ENCODE peak calls at places on chromosomes 1 and 21, in seven cellular contexts. One of them, this sample, is unnamed.

GRCh38 chr1:156281281-156282142 is 1.1 kb downstream of the SMG5 start:
- DNase-seq in AG04450: no peak
- DNase-seq in HCT116: no peak
- DNase-seq in psoas muscle: peak; percentile 74
- DNase-seq in tibial nerve: no peak
- DNase-seq in IMR-90: peak; percentile 55
- DNase-seq in transverse colon: no peak
- DNase-seq in this sample: peak; percentile 61

GRCh38 chr21:30714436-30714835 is 4.1 kb downstream of the KRTAP21-3 start:
- DNase-seq in HCT116: no peak
- DNase-seq in tibial nerve: no peak
- DNase-seq in psoas muscle: no peak
- DNase-seq in IMR-90: no peak
- DNase-seq in AG04450: no peak
- DNase-seq in transverse colon: no peak
- DNase-seq in this sample: no peak

GRCh38 chr1:97947751-97948150 is 26.9 kb upstream of the DPYD start:
- DNase-seq in IMR-90: peak; percentile 25
- DNase-seq in transverse colon: no peak
- DNase-seq in AG04450: no peak
- DNase-seq in tibial nerve: no peak
- DNase-seq in HCT116: no peak
- DNase-seq in psoas muscle: no peak
- DNase-seq in this sample: no peak

GRCh38 chr21:29973258-29973657 is 33.5 kb upstream of the GRIK1 start:
- DNase-seq in transverse colon: no peak
- DNase-seq in HCT116: no peak
- DNase-seq in psoas muscle: no peak
- DNase-seq in AG04450: no peak
- DNase-seq in tibial nerve: no peak
- DNase-seq in IMR-90: no peak
- DNase-seq in this sample: no peak

GRCh38 chr1:212452323-212453155 is 19.8 kb downstream of the NENF start:
- DNase-seq in transverse colon: no peak
- DNase-seq in psoas muscle: peak; percentile 26
- DNase-seq in AG04450: no peak
- DNase-seq in HCT116: no peak
- DNase-seq in tibial nerve: no peak
- DNase-seq in IMR-90: peak; percentile 84
- DNase-seq in this sample: no peak

GRCh38 chr1:94883688-94884087 is 43.2 kb downstream of the CNN3 start:
- DNase-seq in psoas muscle: no peak
- DNase-seq in IMR-90: peak; percentile 66
- DNase-seq in transverse colon: no peak
- DNase-seq in AG04450: no peak
- DNase-seq in HCT116: no peak
- DNase-seq in tibial nerve: no peak
- DNase-seq in this sample: no peak

GRCh38 chr1:172948457-172948856 is 102.3 kb downstream of the TNFSF18 start:
- DNase-seq in IMR-90: peak; percentile 96
- DNase-seq in transverse colon: no peak
- DNase-seq in psoas muscle: no peak
- DNase-seq in HCT116: no peak
- DNase-seq in AG04450: no peak
- DNase-seq in tibial nerve: no peak
- DNase-seq in this sample: no peak

GRCh38 chr1:65395887-65396612 is 24.4 kb upstream of the LEPR start:
- DNase-seq in tibial nerve: no peak
- DNase-seq in IMR-90: peak; percentile 59
- DNase-seq in transverse colon: no peak
- DNase-seq in HCT116: no peak
- DNase-seq in psoas muscle: no peak
- DNase-seq in AG04450: no peak
- DNase-seq in this sample: no peak

GRCh38 chr1:114094303-114094663 is 59.4 kb downstream of the SYT6 start:
- DNase-seq in psoas muscle: no peak
- DNase-seq in IMR-90: peak; percentile 26
- DNase-seq in AG04450: no peak
- DNase-seq in HCT116: no peak
- DNase-seq in transverse colon: no peak
- DNase-seq in tibial nerve: peak; percentile 49
- DNase-seq in this sample: no peak

GRCh38 chr1:1616838-1617237 is 1.5 kb downstream of the MIB2 start:
- DNase-seq in psoas muscle: peak; percentile 24
- DNase-seq in HCT116: no peak
- DNase-seq in AG04450: no peak
- DNase-seq in transverse colon: peak; percentile 7
- DNase-seq in IMR-90: no peak
- DNase-seq in tibial nerve: no peak
- DNase-seq in this sample: no peak

GRCh38 chr1:219174672-219175564 is 1.2 kb downstream of the LYPLAL1 start:
- DNase-seq in psoas muscle: no peak
- DNase-seq in AG04450: peak; percentile 77
- DNase-seq in IMR-90: peak; percentile 90
- DNase-seq in tibial nerve: peak; percentile 59
- DNase-seq in HCT116: no peak
- DNase-seq in transverse colon: peak; percentile 10
- DNase-seq in this sample: no peak

GRCh38 chr1:10903826-10904225 is 107.4 kb upstream of the CASZ1 start:
- DNase-seq in IMR-90: no peak
- DNase-seq in psoas muscle: no peak
- DNase-seq in transverse colon: no peak
- DNase-seq in AG04450: no peak
- DNase-seq in HCT116: no peak
- DNase-seq in tibial nerve: no peak
- DNase-seq in this sample: peak; percentile 59

GRCh38 chr21:43634618-43635017 is 24.7 kb downstream of the HSF2BP start:
- DNase-seq in HCT116: no peak
- DNase-seq in AG04450: no peak
- DNase-seq in tibial nerve: no peak
- DNase-seq in transverse colon: no peak
- DNase-seq in psoas muscle: no peak
- DNase-seq in IMR-90: peak; percentile 25
- DNase-seq in this sample: no peak

GRCh38 chr1:172325562-172325961 is 94.9 kb upstream of the C1orf105 start:
- DNase-seq in tibial nerve: no peak
- DNase-seq in psoas muscle: no peak
- DNase-seq in transverse colon: peak; percentile 21
- DNase-seq in HCT116: peak; percentile 27
- DNase-seq in IMR-90: peak; percentile 67
- DNase-seq in AG04450: no peak
- DNase-seq in this sample: no peak

GRCh38 chr1:1528639-1529267 is 11.7 kb downstream of the TMEM240 start:
- DNase-seq in tibial nerve: no peak
- DNase-seq in AG04450: no peak
- DNase-seq in IMR-90: no peak
- DNase-seq in HCT116: no peak
- DNase-seq in transverse colon: no peak
- DNase-seq in psoas muscle: no peak
- DNase-seq in this sample: no peak

GRCh38 chr1:158146165-158146564 is 34.5 kb upstream of the CD1D start:
- DNase-seq in transverse colon: no peak
- DNase-seq in IMR-90: peak; percentile 61
- DNase-seq in tibial nerve: no peak
- DNase-seq in AG04450: no peak
- DNase-seq in HCT116: no peak
- DNase-seq in psoas muscle: no peak
- DNase-seq in this sample: no peak

GRCh38 chr1:27536767-27537166 is 46.8 kb upstream of the WASF2 start:
- DNase-seq in psoas muscle: no peak
- DNase-seq in transverse colon: peak; percentile 27
- DNase-seq in AG04450: peak; percentile 46
- DNase-seq in tibial nerve: no peak
- DNase-seq in IMR-90: peak; percentile 82
- DNase-seq in HCT116: no peak
- DNase-seq in this sample: no peak

GRCh38 chr1:116910379-116911165 is 856 bp downstream of the PTGFRN start:
- DNase-seq in IMR-90: no peak
- DNase-seq in tibial nerve: peak; percentile 15
- DNase-seq in psoas muscle: peak; percentile 45
- DNase-seq in AG04450: no peak
- DNase-seq in HCT116: no peak
- DNase-seq in transverse colon: peak; percentile 65
- DNase-seq in this sample: no peak

GRCh38 chr1:156721131-156721924 is 6.9 kb upstream of the METTL25B start:
- DNase-seq in psoas muscle: no peak
- DNase-seq in transverse colon: no peak
- DNase-seq in tibial nerve: no peak
- DNase-seq in IMR-90: no peak
- DNase-seq in HCT116: no peak
- DNase-seq in AG04450: no peak
- DNase-seq in this sample: no peak

GRCh38 chr1:54117815-54118563 is 34.8 kb downstream of the CDCP2 start:
- DNase-seq in psoas muscle: no peak
- DNase-seq in tibial nerve: no peak
- DNase-seq in transverse colon: no peak
- DNase-seq in IMR-90: peak; percentile 40
- DNase-seq in AG04450: no peak
- DNase-seq in HCT116: no peak
- DNase-seq in this sample: no peak

GRCh38 chr1:246987083-246987690 is 20.7 kb downstream of the ZNF695 start:
- DNase-seq in tibial nerve: no peak
- DNase-seq in IMR-90: no peak
- DNase-seq in HCT116: no peak
- DNase-seq in psoas muscle: no peak
- DNase-seq in AG04450: no peak
- DNase-seq in transverse colon: no peak
- DNase-seq in this sample: no peak

GRCh38 chr1:246989901-246990300 is 18.0 kb downstream of the ZNF695 start:
- DNase-seq in psoas muscle: no peak
- DNase-seq in HCT116: no peak
- DNase-seq in IMR-90: no peak
- DNase-seq in transverse colon: no peak
- DNase-seq in tibial nerve: no peak
- DNase-seq in AG04450: no peak
- DNase-seq in this sample: no peak

GRCh38 chr1:246988316-246988715 is 19.5 kb downstream of the ZNF695 start:
- DNase-seq in IMR-90: no peak
- DNase-seq in AG04450: no peak
- DNase-seq in psoas muscle: no peak
- DNase-seq in transverse colon: no peak
- DNase-seq in tibial nerve: no peak
- DNase-seq in HCT116: no peak
- DNase-seq in this sample: no peak
- H3K9me3 ChIP-seq in IMR-90: peaks cover 34% of the 10 kb centered on the region
- H3K9me3 ChIP-seq in AG04450: peaks cover 35% of the 10 kb centered on the region
- H3K9me3 ChIP-seq in psoas muscle: peaks cover 74% of the 10 kb centered on the region
- H3K9me3 ChIP-seq in transverse colon: peaks cover 67% of the 10 kb centered on the region
- H3K9me3 ChIP-seq in tibial nerve: peaks cover 98% of the 10 kb centered on the region
- H3K9me3 ChIP-seq in HCT116: peaks cover 70% of the 10 kb centered on the region
- H3K9me3 ChIP-seq in this sample: peaks cover 29% of the 10 kb centered on the region

GRCh38 chr1:45880930-45881329 is 77.5 kb downstream of the MAST2 start:
- DNase-seq in psoas muscle: no peak
- DNase-seq in tibial nerve: no peak
- DNase-seq in AG04450: no peak
- DNase-seq in HCT116: no peak
- DNase-seq in IMR-90: peak; percentile 75
- DNase-seq in transverse colon: no peak
- DNase-seq in this sample: no peak
- H3K4me3 ChIP-seq in psoas muscle: no peak overlapping the region
- H3K4me3 ChIP-seq in tibial nerve: no peak overlapping the region
- H3K4me3 ChIP-seq in AG04450: no peak overlapping the region
- H3K4me3 ChIP-seq in HCT116: no peak overlapping the region
- H3K4me3 ChIP-seq in IMR-90: no peak overlapping the region
- H3K4me3 ChIP-seq in transverse colon: no peak overlapping the region
- H3K4me3 ChIP-seq in this sample: no peak overlapping the region

GRCh38 chr1:58885998-58886397 is 102.2 kb upstream of the JUN start:
- DNase-seq in IMR-90: no peak
- DNase-seq in transverse colon: no peak
- DNase-seq in AG04450: no peak
- DNase-seq in tibial nerve: peak; percentile 62
- DNase-seq in psoas muscle: peak; percentile 29
- DNase-seq in HCT116: no peak
- DNase-seq in this sample: peak; percentile 33
- H3K27ac ChIP-seq in IMR-90: no peak overlapping the region
- H3K27ac ChIP-seq in transverse colon: peak overlapping the region; percentile 58
- H3K27ac ChIP-seq in AG04450: no peak overlapping the region
- H3K27ac ChIP-seq in tibial nerve: peak overlapping the region; percentile 81
- H3K27ac ChIP-seq in psoas muscle: peak overlapping the region; percentile 88
- H3K27ac ChIP-seq in HCT116: no peak overlapping the region
- H3K27ac ChIP-seq in this sample: no peak overlapping the region

GRCh38 chr1:2908561-2908960 is 107.1 kb upstream of the TTC34 start:
- DNase-seq in psoas muscle: no peak
- DNase-seq in AG04450: no peak
- DNase-seq in IMR-90: no peak
- DNase-seq in HCT116: no peak
- DNase-seq in transverse colon: no peak
- DNase-seq in tibial nerve: no peak
- DNase-seq in this sample: no peak
- H3K9me3 ChIP-seq in psoas muscle: no peaks in the 10 kb centered on the region
- H3K9me3 ChIP-seq in AG04450: peaks cover 100% of the 10 kb centered on the region
- H3K9me3 ChIP-seq in IMR-90: peaks cover 76% of the 10 kb centered on the region
- H3K9me3 ChIP-seq in HCT116: no peaks in the 10 kb centered on the region
- H3K9me3 ChIP-seq in transverse colon: no peaks in the 10 kb centered on the region
- H3K9me3 ChIP-seq in tibial nerve: no peaks in the 10 kb centered on the region
- H3K9me3 ChIP-seq in this sample: no peaks in the 10 kb centered on the region

GRCh38 chr21:45048968-45049367 is 25.4 kb upstream of the ADARB1 start:
- DNase-seq in tibial nerve: no peak
- DNase-seq in HCT116: no peak
- DNase-seq in AG04450: no peak
- DNase-seq in transverse colon: no peak
- DNase-seq in IMR-90: peak; percentile 35
- DNase-seq in psoas muscle: no peak
- DNase-seq in this sample: no peak

GRCh38 chr21:45049725-45050359 is 24.5 kb upstream of the ADARB1 start:
- DNase-seq in IMR-90: peak; percentile 47
- DNase-seq in transverse colon: no peak
- DNase-seq in tibial nerve: no peak
- DNase-seq in AG04450: no peak
- DNase-seq in psoas muscle: peak; percentile 66
- DNase-seq in HCT116: no peak
- DNase-seq in this sample: no peak

GRCh38 chr21:45050361-45050785 is 24.0 kb upstream of the ADARB1 start:
- DNase-seq in transverse colon: no peak
- DNase-seq in IMR-90: no peak
- DNase-seq in AG04450: no peak
- DNase-seq in tibial nerve: no peak
- DNase-seq in HCT116: no peak
- DNase-seq in psoas muscle: peak; percentile 85
- DNase-seq in this sample: no peak

GRCh38 chr21:45051580-45052434 is 22.6 kb upstream of the ADARB1 start:
- DNase-seq in transverse colon: no peak
- DNase-seq in AG04450: no peak
- DNase-seq in psoas muscle: peak; percentile 79
- DNase-seq in IMR-90: no peak
- DNase-seq in HCT116: no peak
- DNase-seq in tibial nerve: no peak
- DNase-seq in this sample: no peak

GRCh38 chr21:45050786-45051489 is 23.4 kb upstream of the ADARB1 start:
- DNase-seq in tibial nerve: no peak
- DNase-seq in HCT116: no peak
- DNase-seq in IMR-90: peak; percentile 100
- DNase-seq in transverse colon: no peak
- DNase-seq in AG04450: peak; percentile 92
- DNase-seq in psoas muscle: no peak
- DNase-seq in this sample: no peak
- H3K4me3 ChIP-seq in tibial nerve: no peak overlapping the region
- H3K4me3 ChIP-seq in HCT116: no peak overlapping the region
- H3K4me3 ChIP-seq in IMR-90: no peak overlapping the region
- H3K4me3 ChIP-seq in transverse colon: no peak overlapping the region
- H3K4me3 ChIP-seq in AG04450: peak overlapping the region; percentile 8
- H3K4me3 ChIP-seq in psoas muscle: no peak overlapping the region
- H3K4me3 ChIP-seq in this sample: no peak overlapping the region